ENCODE peak calls at places on chromosome 19, in five cellular contexts. F is effector memory CD4-positive, alpha-beta T cell; B is keratinocyte; W is GM23248; K is substantia nigra. Z is an unnamed sample.

GRCh38 chr19:33429891-33430673 is 56.6 kb downstream of the CEBPG start:
- DNase-seq in F (peak), B (no peak), W (no peak), K (no peak), Z (no peak)

GRCh38 chr19:42284641-42285341 is 15.7 kb downstream of the CIC start:
- DNase-seq in F (no peak), B (no peak), W (peak), K (no peak), Z (no peak)

GRCh38 chr19:33210266-33210940 is 15.2 kb downstream of the SLC7A10 start:
- DNase-seq in F (no peak), B (no peak), W (no peak), K (no peak), Z (no peak)

GRCh38 chr19:33399081-33399744 is 25.7 kb downstream of the CEBPG start:
- DNase-seq in F (no peak), B (no peak), W (no peak), K (no peak), Z (no peak)

GRCh38 chr19:29568036-29568788 is 37.9 kb upstream of the POP4 start:
- DNase-seq in F (no peak), B (no peak), W (no peak), K (no peak), Z (no peak)

GRCh38 chr19:33192010-33192409 is 2.1 kb upstream of the LRP3 start:
- DNase-seq in F (no peak), B (no peak), W (no peak), K (no peak), Z (no peak)

GRCh38 chr19:4722671-4723464 is 774 bp downstream of the DPP9 start:
- DNase-seq in F (no peak), B (no peak), W (peak), K (peak), Z (no peak)

GRCh38 chr19:13020002-13020414 is 24.7 kb downstream of the NFIX start:
- DNase-seq in F (no peak), B (no peak), W (peak), K (no peak), Z (no peak)

GRCh38 chr19:33302974-33303790 is 848 bp upstream of the CEBPA start:
- DNase-seq in F (no peak), B (no peak), W (peak), K (no peak), Z (no peak)

GRCh38 chr19:34408421-34408820 is 4.2 kb downstream of the PDCD2L start:
- DNase-seq in F (no peak), B (no peak), W (no peak), K (no peak), Z (no peak)

GRCh38 chr19:2319551-2319950 is 8.8 kb downstream of the LSM7 start:
- DNase-seq in F (no peak), B (no peak), W (no peak), K (no peak), Z (no peak)

GRCh38 chr19:50359432-50359818 is 6.0 kb downstream of the NAPSA start:
- DNase-seq in F (no peak), B (no peak), W (no peak), K (no peak), Z (no peak)

GRCh38 chr19:41226053-41226873 is 7.2 kb downstream of the AXL start:
- DNase-seq in F (no peak), B (no peak), W (peak), K (peak), Z (peak)

GRCh38 chr19:51800849-51801244 is 5.9 kb downstream of the FPR3 start:
- DNase-seq in F (no peak), B (no peak), W (no peak), K (no peak), Z (no peak)

GRCh38 chr19:51798958-51799310 is 4.0 kb downstream of the FPR3 start:
- DNase-seq in F (no peak), B (no peak), W (no peak), K (no peak), Z (peak)

GRCh38 chr19:51799998-51800848 is 5.3 kb downstream of the FPR3 start:
- DNase-seq in F (no peak), B (no peak), W (no peak), K (no peak), Z (no peak)

GRCh38 chr19:51798127-51798526 is 3.2 kb downstream of the FPR3 start:
- DNase-seq in F (no peak), B (no peak), W (no peak), K (no peak), Z (no peak)

GRCh38 chr19:51799311-51799997 is 4.5 kb downstream of the FPR3 start:
- DNase-seq in F (no peak), B (no peak), W (peak), K (peak), Z (peak)
- H3K27ac ChIP-seq in F (no peak), B (no peak), W (peak), K (no peak), Z (peak)

DNA sequence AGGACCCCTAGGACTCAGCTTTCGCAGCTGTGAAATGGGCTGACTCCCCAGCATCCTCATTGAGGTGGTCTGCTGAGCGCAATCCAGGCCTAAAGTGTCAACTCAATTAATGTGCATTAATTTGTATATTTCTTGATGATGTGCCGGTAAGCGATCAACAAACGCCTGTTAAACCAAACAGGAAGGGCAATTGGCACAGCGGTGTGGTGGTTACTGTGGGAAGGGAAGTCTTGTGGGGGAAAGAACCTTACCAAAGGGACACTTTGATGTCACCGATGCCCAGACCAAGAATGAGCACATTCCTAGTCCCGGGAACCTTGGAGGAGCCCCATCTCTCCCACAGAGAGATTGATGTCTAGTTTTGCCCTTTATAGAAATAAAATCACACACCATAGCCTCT is 1.6 kb downstream of the JAK3 start:
- DNase-seq in F (peak), B (no peak), W (no peak), K (no peak), Z (no peak)
- H3K27ac ChIP-seq in F (peak), B (no peak), W (no peak), K (no peak), Z (no peak)

DNA sequence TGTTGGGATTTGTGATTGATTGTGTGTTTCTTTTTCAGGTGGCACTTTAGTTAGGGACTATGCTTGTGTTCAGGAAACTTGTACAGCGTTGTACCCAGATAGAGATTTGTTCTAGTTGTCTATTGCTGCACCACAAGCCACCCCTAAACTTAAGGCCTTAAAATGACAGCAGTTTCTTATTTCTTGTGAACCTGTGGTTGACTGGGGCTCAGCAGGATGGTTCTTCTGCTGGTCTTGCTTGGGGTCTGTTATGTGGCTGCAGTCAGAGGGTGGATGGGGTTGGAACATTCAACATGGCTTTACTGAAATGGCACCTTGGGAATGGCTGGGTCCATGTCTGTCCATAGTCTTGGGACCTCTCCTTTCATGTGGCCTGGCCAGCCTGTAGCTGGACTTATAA is 28.3 kb downstream of the SIPA1L3 start:
- DNase-seq in F (no peak), B (no peak), W (no peak), K (no peak), Z (no peak)
- H3K27ac ChIP-seq in F (no peak), B (no peak), W (no peak), K (no peak), Z (no peak)

DNA sequence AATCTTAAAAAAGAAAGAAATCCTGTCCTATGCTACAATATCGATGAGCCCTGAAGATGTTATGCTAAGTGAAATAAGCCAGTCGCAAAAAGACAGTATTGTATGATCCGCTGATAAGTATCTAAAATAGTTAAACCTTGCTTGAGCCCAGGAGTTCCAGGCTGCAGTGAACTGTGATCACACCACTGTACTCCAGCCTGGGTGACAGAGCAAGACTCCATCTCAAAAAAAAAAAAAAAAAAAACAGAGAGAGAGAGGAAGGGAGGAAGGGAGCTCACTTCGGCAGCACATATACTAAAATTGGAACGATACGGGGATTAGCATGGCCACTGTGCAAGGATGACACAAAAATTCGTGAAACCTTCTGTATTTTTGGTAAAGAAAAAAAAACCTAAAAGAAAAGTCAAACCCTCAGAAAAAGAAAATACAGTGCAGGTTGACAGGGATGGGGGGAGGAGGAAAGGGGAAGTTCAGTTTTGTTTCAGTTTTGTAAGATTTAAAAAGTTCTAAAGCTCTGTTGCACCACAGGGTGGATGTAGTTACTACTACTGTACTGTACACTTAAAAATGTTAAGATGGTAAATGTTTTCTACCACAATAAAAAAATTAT is 8.4 kb downstream of the CLASRP start:
- DNase-seq in F (no peak), B (no peak), W (no peak), K (no peak), Z (no peak)
- H3K27ac ChIP-seq in F (no peak), B (no peak), W (no peak), K (peak), Z (no peak)

GRCh38 chr19:49132974-49133609 is 13.7 kb downstream of the PPFIA3 start:
- DNase-seq in F (no peak), B (no peak), W (no peak), K (no peak), Z (no peak)

GRCh38 chr19:49136771-49137171 is 17.4 kb downstream of the PPFIA3 start:
- DNase-seq in F (no peak), B (no peak), W (no peak), K (no peak), Z (no peak)

GRCh38 chr19:49130325-49130724 is 11.0 kb downstream of the PPFIA3 start:
- DNase-seq in F (no peak), B (no peak), W (no peak), K (no peak), Z (no peak)

GRCh38 chr19:49135686-49136085 is 16.3 kb downstream of the PPFIA3 start:
- DNase-seq in F (no peak), B (no peak), W (no peak), K (no peak), Z (no peak)

DNA sequence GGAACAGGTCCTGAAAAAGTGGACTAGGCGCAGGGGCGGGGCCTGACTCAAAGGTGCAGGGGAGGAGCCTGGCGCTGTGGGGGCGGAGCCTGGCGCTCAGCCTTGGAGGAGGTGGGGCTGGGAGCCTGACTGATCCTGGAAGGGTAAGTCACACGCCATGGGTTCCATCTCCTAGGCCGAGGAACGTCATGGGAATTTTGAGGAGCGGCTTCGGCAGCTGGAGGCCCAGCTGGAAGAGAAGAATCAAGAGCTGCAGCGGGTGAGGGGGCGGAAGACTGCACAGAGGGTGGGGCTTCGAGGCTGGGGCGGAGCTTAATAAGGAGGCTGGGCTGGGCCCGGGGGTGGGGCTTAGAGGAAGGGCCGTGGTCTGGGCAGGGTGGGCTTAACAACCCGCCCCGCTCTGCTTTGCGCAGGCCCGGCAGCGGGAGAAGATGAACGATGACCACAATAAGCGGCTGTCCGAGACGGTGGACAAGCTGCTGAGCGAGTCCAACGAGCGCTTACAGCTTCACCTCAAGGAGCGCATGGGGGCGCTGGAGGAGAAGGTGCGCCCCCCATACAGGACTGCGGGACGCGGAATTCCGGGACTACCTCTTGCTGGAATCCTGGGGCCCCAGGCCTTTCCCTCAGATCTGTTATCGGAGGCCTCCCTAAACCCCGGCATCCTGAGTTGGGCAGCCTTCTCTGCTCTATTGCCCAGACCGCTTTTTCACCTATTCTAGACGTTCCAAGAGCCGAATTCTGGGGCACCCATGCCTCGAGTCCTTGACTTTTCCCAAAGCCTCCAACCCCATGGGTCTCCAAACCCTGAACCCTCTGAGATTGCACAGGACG is 14.5 kb downstream of the PPFIA3 start:
- DNase-seq in F (no peak), B (no peak), W (peak), K (no peak), Z (no peak)
- H3K27ac ChIP-seq in F (no peak), B (no peak), W (no peak), K (no peak), Z (no peak)

GRCh38 chr19:5767949-5768348 is 16.6 kb downstream of the PRR22 start:
- DNase-seq in F (no peak), B (no peak), W (no peak), K (no peak), Z (no peak)
- H3K27ac ChIP-seq in F (no peak), B (no peak), W (no peak), K (no peak), Z (no peak)

Z was measured in thoracic aorta.